ENCODE peak calls at places on chromosomes 2 and 18, in five cellular contexts. One of them, this sample, is unnamed.

GRCh38 chr2:157438907-157439791 is 4.7 kb downstream of the CYTIP start:
- DNase-seq in GM06990: no peak
- DNase-seq in stimulated activated CD8-positive, alpha-beta memory T cell treated with anti-CD3 and anti-CD28 coated beads, Interleukin-7, amount 100 ng/mL, for 24 hours: no peak
- DNase-seq in CD4-positive, alpha-beta T cell: no peak
- DNase-seq in Caki2: no peak
- DNase-seq in this sample: no peak

GRCh38 chr2:188577231-188577630 is 285.6 kb downstream of the GULP1 start:
- DNase-seq in stimulated activated CD8-positive, alpha-beta memory T cell treated with anti-CD3 and anti-CD28 coated beads, Interleukin-7, amount 100 ng/mL, for 24 hours: no peak
- DNase-seq in GM06990: no peak
- DNase-seq in Caki2: no peak
- DNase-seq in CD4-positive, alpha-beta T cell: no peak
- DNase-seq in this sample: no peak

GRCh38 chr2:108315408-108316193 is 26.9 kb downstream of the SULT1C2 start:
- DNase-seq in Caki2: peak
- DNase-seq in stimulated activated CD8-positive, alpha-beta memory T cell treated with anti-CD3 and anti-CD28 coated beads, Interleukin-7, amount 100 ng/mL, for 24 hours: no peak
- DNase-seq in GM06990: no peak
- DNase-seq in CD4-positive, alpha-beta T cell: no peak
- DNase-seq in this sample: no peak

GRCh38 chr2:96143231-96143847 is 1.9 kb downstream of the DUSP2 start:
- DNase-seq in GM06990: no peak
- DNase-seq in stimulated activated CD8-positive, alpha-beta memory T cell treated with anti-CD3 and anti-CD28 coated beads, Interleukin-7, amount 100 ng/mL, for 24 hours: no peak
- DNase-seq in Caki2: no peak
- DNase-seq in CD4-positive, alpha-beta T cell: no peak
- DNase-seq in this sample: no peak

GRCh38 chr18:63730788-63731187 is 28.0 kb downstream of the SERPINB11 start:
- DNase-seq in Caki2: no peak
- DNase-seq in CD4-positive, alpha-beta T cell: no peak
- DNase-seq in stimulated activated CD8-positive, alpha-beta memory T cell treated with anti-CD3 and anti-CD28 coated beads, Interleukin-7, amount 100 ng/mL, for 24 hours: no peak
- DNase-seq in GM06990: no peak
- DNase-seq in this sample: no peak

GRCh38 chr2:239025951-239026461 is 178.1 kb downstream of the TWIST2 start:
- DNase-seq in GM06990: no peak
- DNase-seq in Caki2: no peak
- DNase-seq in stimulated activated CD8-positive, alpha-beta memory T cell treated with anti-CD3 and anti-CD28 coated beads, Interleukin-7, amount 100 ng/mL, for 24 hours: no peak
- DNase-seq in CD4-positive, alpha-beta T cell: no peak
- DNase-seq in this sample: no peak

GRCh38 chr2:224248944-224249371 is 152.9 kb downstream of the FAM124B start:
- DNase-seq in CD4-positive, alpha-beta T cell: no peak
- DNase-seq in stimulated activated CD8-positive, alpha-beta memory T cell treated with anti-CD3 and anti-CD28 coated beads, Interleukin-7, amount 100 ng/mL, for 24 hours: no peak
- DNase-seq in GM06990: no peak
- DNase-seq in Caki2: no peak
- DNase-seq in this sample: no peak

GRCh38 chr2:64392514-64392913 is 61.4 kb upstream of the LGALSL start:
- DNase-seq in Caki2: no peak
- DNase-seq in GM06990: no peak
- DNase-seq in stimulated activated CD8-positive, alpha-beta memory T cell treated with anti-CD3 and anti-CD28 coated beads, Interleukin-7, amount 100 ng/mL, for 24 hours: no peak
- DNase-seq in CD4-positive, alpha-beta T cell: no peak
- DNase-seq in this sample: no peak

GRCh38 chr2:225668606-225669266 is 269.2 kb downstream of the NYAP2 start:
- DNase-seq in CD4-positive, alpha-beta T cell: no peak
- DNase-seq in Caki2: peak
- DNase-seq in GM06990: no peak
- DNase-seq in stimulated activated CD8-positive, alpha-beta memory T cell treated with anti-CD3 and anti-CD28 coated beads, Interleukin-7, amount 100 ng/mL, for 24 hours: no peak
- DNase-seq in this sample: peak

GRCh38 chr2:8821276-8822217 is 15.9 kb downstream of the KIDINS220 start:
- DNase-seq in CD4-positive, alpha-beta T cell: no peak
- DNase-seq in GM06990: no peak
- DNase-seq in stimulated activated CD8-positive, alpha-beta memory T cell treated with anti-CD3 and anti-CD28 coated beads, Interleukin-7, amount 100 ng/mL, for 24 hours: no peak
- DNase-seq in Caki2: no peak
- DNase-seq in this sample: no peak

GRCh38 chr2:239727776-239728600 is 297.2 kb downstream of the NDUFA10 start:
- DNase-seq in GM06990: no peak
- DNase-seq in stimulated activated CD8-positive, alpha-beta memory T cell treated with anti-CD3 and anti-CD28 coated beads, Interleukin-7, amount 100 ng/mL, for 24 hours: no peak
- DNase-seq in Caki2: no peak
- DNase-seq in CD4-positive, alpha-beta T cell: no peak
- DNase-seq in this sample: no peak

GRCh38 chr2:166127217-166128155 is at the start of gene SCN1A:
- DNase-seq in CD4-positive, alpha-beta T cell: no peak
- DNase-seq in stimulated activated CD8-positive, alpha-beta memory T cell treated with anti-CD3 and anti-CD28 coated beads, Interleukin-7, amount 100 ng/mL, for 24 hours: no peak
- DNase-seq in GM06990: peak
- DNase-seq in Caki2: peak
- DNase-seq in this sample: no peak

GRCh38 chr2:37196320-37197195 is at the start of gene CEBPZOS:
- DNase-seq in Caki2: peak
- DNase-seq in CD4-positive, alpha-beta T cell: peak
- DNase-seq in stimulated activated CD8-positive, alpha-beta memory T cell treated with anti-CD3 and anti-CD28 coated beads, Interleukin-7, amount 100 ng/mL, for 24 hours: peak
- DNase-seq in GM06990: peak
- DNase-seq in this sample: peak

GRCh38 chr2:226552571-226553285 is 246.9 kb downstream of the IRS1 start:
- DNase-seq in CD4-positive, alpha-beta T cell: no peak
- DNase-seq in GM06990: no peak
- DNase-seq in stimulated activated CD8-positive, alpha-beta memory T cell treated with anti-CD3 and anti-CD28 coated beads, Interleukin-7, amount 100 ng/mL, for 24 hours: no peak
- DNase-seq in Caki2: no peak
- DNase-seq in this sample: no peak

GRCh38 chr2:73588177-73588576 is 54.0 kb downstream of the NAT8 start:
- DNase-seq in stimulated activated CD8-positive, alpha-beta memory T cell treated with anti-CD3 and anti-CD28 coated beads, Interleukin-7, amount 100 ng/mL, for 24 hours: no peak
- DNase-seq in Caki2: no peak
- DNase-seq in CD4-positive, alpha-beta T cell: no peak
- DNase-seq in GM06990: no peak
- DNase-seq in this sample: peak